ENCODE peak calls at places on chromosome 2, in ten cellular contexts. A, M, T, L, E, S, B, F, J and G are unnamed samples.

GRCh38 chr2:238290079-238290478 is 1.7 kb upstream of the PER2 start:
- DNase-seq in F (peak; percentile 45), E (no peak), B (no peak), L (no peak), J (no peak), S (peak; percentile 32), T (no peak), A (no peak), M (no peak), G (no peak)

GRCh38 chr2:230052299-230052698 is 16.4 kb downstream of the SLC16A14 start:
- DNase-seq in T (no peak), A (no peak), B (no peak), F (no peak), J (no peak), L (no peak), M (no peak), S (no peak), E (no peak), G (no peak)

GRCh38 chr2:29878898-29879297 is 42.5 kb downstream of the ALK start:
- DNase-seq in A (peak; percentile 55), F (no peak), S (no peak), M (no peak), L (no peak), E (no peak), B (no peak), J (no peak), T (no peak), G (no peak)

GRCh38 chr2:112003585-112003984 is 51.5 kb upstream of the TMEM87B start:
- DNase-seq in J (no peak), B (no peak), M (no peak), F (no peak), S (no peak), E (no peak), L (no peak), A (no peak), T (no peak), G (no peak)

GRCh38 chr2:165467921-165468320 is 1.6 kb upstream of the CSRNP3 start:
- DNase-seq in L (no peak), J (no peak), A (no peak), F (no peak), S (no peak), B (no peak), T (no peak), E (no peak), M (no peak), G (no peak)

GRCh38 chr2:45670646-45671045 is 19.2 kb downstream of the PRKCE start:
- DNase-seq in E (no peak), T (no peak), S (no peak), L (no peak), F (no peak), A (no peak), J (no peak), M (no peak), B (no peak), G (no peak)

GRCh38 chr2:29060491-29060890 is 13.8 kb downstream of the PCARE start:
- DNase-seq in E (no peak), T (no peak), F (no peak), A (no peak), B (no peak), J (no peak), L (no peak), S (no peak), M (no peak), G (no peak)

GRCh38 chr2:239920616-239921365 is 104.4 kb downstream of the NDUFA10 start:
- DNase-seq in L (no peak), B (no peak), J (no peak), E (peak; percentile 24), F (no peak), T (no peak), A (no peak), S (no peak), M (no peak), G (no peak)

GRCh38 chr2:19114754-19115231 is 243.6 kb downstream of the OSR1 start:
- DNase-seq in J (no peak), B (no peak), E (no peak), F (no peak), A (peak; percentile 17), M (no peak), T (no peak), L (no peak), S (peak; percentile 18), G (no peak)

GRCh38 chr2:31270136-31270535 is 36.2 kb downstream of the EHD3 start:
- DNase-seq in B (peak; percentile 11), F (no peak), E (no peak), M (no peak), A (peak; percentile 80), S (no peak), T (no peak), J (no peak), L (no peak), G (no peak)